ENCODE peak calls at places on chromosomes 13 and 19, in ten cellular contexts. M is lower leg skin, E is thyroid gland, Q is GM12892, L is Peyer's patch, W is A549, S is testis, Y is tibial nerve, P is sigmoid colon, F is GM12878. V is an unnamed sample.

GRCh38 chr13:39596685-39597084 is 6.3 kb downstream of the LHFPL6 start:
- DNase-seq in M (no peak), E (no peak), Q (no peak), L (no peak), W (no peak), S (no peak), Y (no peak), P (no peak), F (no peak), V (no peak)

GRCh38 chr13:101053289-101053688 is 363.0 kb downstream of the NALCN start:
- DNase-seq in M (no peak), E (no peak), Q (no peak), L (no peak), W (no peak), S (no peak), Y (no peak), P (no peak), F (no peak), V (no peak)

GRCh38 chr19:37999309-38000213 is 92.6 kb downstream of the SIPA1L3 start:
- DNase-seq in M (no peak), E (peak; percentile 47), Q (no peak), L (no peak), W (peak; percentile 94), S (no peak), Y (peak; percentile 43), P (peak; percentile 78), F (no peak), V (peak; percentile 80)

GRCh38 chr19:40294560-40294959 is 9.4 kb upstream of the AKT2 start:
- DNase-seq in M (no peak), E (no peak), Q (no peak), L (no peak), W (no peak), S (no peak), Y (no peak), P (no peak), F (no peak), V (no peak)

GRCh38 chr13:42865703-42866102 is 84.3 kb downstream of the FAM216B start:
- DNase-seq in M (no peak), E (no peak), Q (no peak), L (no peak), W (no peak), S (no peak), Y (no peak), P (no peak), F (no peak), V (no peak)

GRCh38 chr13:30520571-30520970 is 54.8 kb upstream of the HMGB1 start:
- DNase-seq in M (no peak), E (no peak), Q (no peak), L (no peak), W (no peak), S (no peak), Y (no peak), P (no peak), F (no peak), V (peak; percentile 13)

GRCh38 chr13:112792511-112792910 is 102.7 kb downstream of the ATP11A start:
- DNase-seq in M (peak; percentile 59), E (no peak), Q (no peak), L (no peak), W (no peak), S (no peak), Y (no peak), P (no peak), F (no peak), V (no peak)

GRCh38 chr13:70107498-70108271 is at the start of gene ATXN8OS:
- DNase-seq in M (no peak), E (no peak), Q (no peak), L (no peak), W (no peak), S (peak; percentile 13), Y (no peak), P (no peak), F (no peak), V (no peak)

GRCh38 chr19:51194527-51195315 is 30.2 kb upstream of the CD33 start:
- DNase-seq in M (peak; percentile 45), E (no peak), Q (no peak), L (no peak), W (no peak), S (peak; percentile 23), Y (no peak), P (no peak), F (peak; percentile 30), V (no peak)

GRCh38 chr19:7535035-7535992 is at the start of gene PNPLA6:
- DNase-seq in M (peak; percentile 99), E (peak; percentile 96), Q (peak; percentile 98), L (peak; percentile 98), W (peak; percentile 87), S (peak; percentile 98), Y (peak; percentile 90), P (peak; percentile 98), F (peak; percentile 67), V (peak; percentile 94)

GRCh38 chr13:80242728-80243427 is 98.0 kb downstream of the SPRY2 start:
- DNase-seq in M (no peak), E (peak; percentile 14), Q (no peak), L (no peak), W (no peak), S (no peak), Y (no peak), P (no peak), F (no peak), V (no peak)

GRCh38 chr19:48737360-48737998 is 2.9 kb downstream of the RASIP1 start:
- DNase-seq in M (no peak), E (no peak), Q (no peak), L (no peak), W (peak; percentile 55), S (no peak), Y (no peak), P (no peak), F (no peak), V (no peak)

GRCh38 chr19:48739400-48739825 is 997 bp downstream of the RASIP1 start:
- DNase-seq in M (no peak), E (no peak), Q (no peak), L (no peak), W (no peak), S (no peak), Y (no peak), P (no peak), F (no peak), V (no peak)

GRCh38 chr19:48739835-48740704 is at the start of gene RASIP1:
- DNase-seq in M (no peak), E (no peak), Q (no peak), L (no peak), W (no peak), S (no peak), Y (no peak), P (no peak), F (no peak), V (no peak)

GRCh38 chr19:48740705-48741030 is 258 bp upstream of the RASIP1 start:
- DNase-seq in M (no peak), E (no peak), Q (no peak), L (no peak), W (no peak), S (no peak), Y (no peak), P (no peak), F (no peak), V (no peak)

DNA sequence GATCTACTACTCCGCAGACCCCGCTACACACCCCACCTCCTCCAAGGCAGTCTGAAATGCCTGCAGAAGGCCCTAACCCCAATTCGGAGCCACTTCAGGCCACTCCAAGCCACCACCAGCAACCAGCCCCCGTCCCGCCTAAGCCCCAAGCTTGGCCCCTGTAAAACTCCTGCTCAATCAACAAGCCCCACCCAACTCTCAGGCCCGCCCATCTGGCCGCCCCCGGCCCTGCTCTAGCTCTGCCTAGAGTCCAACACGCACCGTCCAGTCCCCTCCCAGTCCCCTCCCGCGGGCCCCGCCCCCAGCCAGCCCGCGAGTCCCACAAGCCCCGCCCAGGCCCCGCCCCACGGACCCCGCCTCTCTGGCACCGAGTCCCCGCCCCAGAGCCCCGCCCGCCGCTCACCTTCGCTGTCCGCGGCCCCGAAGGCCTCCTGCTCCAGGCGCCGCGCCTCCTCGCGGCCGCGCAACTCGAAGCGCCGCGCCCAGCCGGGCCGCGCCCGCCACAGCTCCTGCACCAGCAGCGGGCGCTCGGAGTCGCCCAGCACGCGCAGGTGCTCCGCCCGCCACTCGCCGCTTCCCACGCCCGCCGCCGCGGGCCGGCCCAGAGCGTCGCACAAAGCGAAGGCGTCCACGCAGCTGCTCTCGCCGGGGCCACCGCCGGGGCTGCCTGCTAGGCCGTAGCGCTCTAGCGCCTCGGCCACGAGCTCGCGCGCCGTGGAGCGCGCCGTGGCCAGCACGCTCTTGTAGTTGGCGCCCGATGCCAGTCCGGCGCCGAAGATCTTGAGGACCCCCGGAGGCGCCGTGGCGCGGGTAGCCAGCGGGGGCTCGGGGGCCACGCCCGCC is 1.6 kb downstream of the RASIP1 start:
- DNase-seq in M (peak; percentile 98), E (peak; percentile 92), Q (peak; percentile 98), L (peak; percentile 98), W (peak; percentile 87), S (peak; percentile 94), Y (peak; percentile 77), P (peak; percentile 96), F (peak; percentile 11), V (peak; percentile 85)
- TF ChIP-seq POLR2A in M (no peak), E (peak; percentile 61), Q (no peak), L (no peak), W (peak; percentile 64), S (no peak), Y (peak; percentile 45), P (no peak), F (no peak), V (no peak)

GRCh38 chr19:55598719-55599467 is 424 bp downstream of the FIZ1 start:
- DNase-seq in M (peak; percentile 98), E (peak; percentile 83), Q (peak; percentile 78), L (peak; percentile 96), W (peak; percentile 91), S (peak; percentile 95), Y (peak; percentile 90), P (peak; percentile 98), F (peak; percentile 82), V (peak; percentile 98)
- TF ChIP-seq POLR2A in M (no peak), E (peak; percentile 51), Q (no peak), L (peak; percentile 42), W (no peak), S (no peak), Y (no peak), P (no peak), F (peak; percentile 50), V (no peak)

DNA sequence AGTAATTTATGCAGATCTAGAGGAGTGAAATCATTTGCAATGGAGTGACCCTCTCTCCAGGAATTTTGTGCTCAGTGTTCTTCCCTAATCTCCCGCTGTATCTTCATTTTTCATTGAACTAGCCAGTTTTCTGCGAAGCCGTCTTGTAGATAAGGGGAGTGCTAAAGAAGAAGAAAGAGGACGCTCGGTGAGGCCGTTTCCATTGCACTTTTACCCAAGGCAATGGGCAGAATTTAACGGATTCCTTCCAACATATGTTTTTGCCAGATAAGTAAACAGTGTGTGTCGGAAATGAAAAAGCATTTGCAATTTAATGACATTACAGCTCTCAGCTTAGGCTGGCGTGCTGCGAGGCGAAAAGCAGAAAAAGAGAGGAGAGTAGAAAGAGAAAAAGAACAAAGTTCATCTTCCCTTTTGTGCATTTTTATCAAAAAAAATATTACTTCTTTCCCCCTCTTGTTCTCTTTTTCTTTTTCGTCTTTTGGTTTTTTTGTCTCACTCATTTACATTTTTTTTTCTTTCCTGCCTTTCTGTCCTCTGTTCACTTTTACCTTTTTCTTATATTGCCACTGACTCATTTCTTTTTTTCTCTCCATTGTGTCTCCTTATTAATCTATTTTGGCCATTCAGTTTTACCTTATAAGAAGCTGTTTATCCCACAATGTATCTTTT is 49.9 kb downstream of the SOX21 start:
- DNase-seq in M (no peak), E (no peak), Q (no peak), L (no peak), W (no peak), S (no peak), Y (no peak), P (no peak), F (no peak), V (no peak)
- TF ChIP-seq POLR2A in M (no peak), E (no peak), Q (no peak), L (no peak), W (no peak), S (no peak), Y (no peak), P (no peak), F (no peak), V (no peak)

GRCh38 chr13:97338571-97338970 is 95.4 kb upstream of the RAP2A start:
- DNase-seq in M (no peak), E (no peak), Q (no peak), L (no peak), W (no peak), S (no peak), Y (no peak), P (no peak), F (no peak), V (no peak)
- TF ChIP-seq POLR2A in M (no peak), E (no peak), Q (no peak), L (no peak), W (no peak), S (no peak), Y (peak; percentile 23), P (no peak), F (no peak), V (no peak)